ENCODE peak calls at places on chromosomes 7 and 10, in seven cellular contexts. R, O, B, Q, P, H and K are unnamed samples.

GRCh38 chr10:97333351-97333600 is 1.3 kb downstream of the FRAT2 start:
- DNase-seq in R (peak; percentile 42), O (no peak), B (no peak), Q (no peak), P (no peak), H (no peak), K (no peak)

GRCh38 chr10:72242675-72243074 is 26.6 kb upstream of the ASCC1 start:
- DNase-seq in R (no peak), O (peak; percentile 76), B (peak; percentile 49), Q (peak; percentile 73), P (no peak), H (no peak), K (no peak)

GRCh38 chr10:132536241-132536963 is 1.2 kb upstream of the INPP5A start:
- DNase-seq in R (no peak), O (peak; percentile 58), B (no peak), Q (no peak), P (no peak), H (no peak), K (no peak)

GRCh38 chr10:20598590-20598989 is 298.5 kb downstream of the NEBL start:
- DNase-seq in R (peak; percentile 17), O (peak; percentile 78), B (no peak), Q (peak; percentile 38), P (peak; percentile 17), H (no peak), K (peak; percentile 95)

GRCh38 chr10:121942749-121943148 is 14.9 kb upstream of the ATE1 start:
- DNase-seq in R (no peak), O (no peak), B (no peak), Q (peak; percentile 20), P (no peak), H (no peak), K (peak; percentile 91)

GRCh38 chr7:87474533-87475358 is 734 bp downstream of the ABCB4 start:
- DNase-seq in R (peak; percentile 19), O (no peak), B (peak; percentile 34), Q (no peak), P (peak; percentile 2), H (no peak), K (peak; percentile 28)

GRCh38 chr10:104351919-104352318 is 1.7 kb upstream of the CFAP58 start:
- DNase-seq in R (no peak), O (no peak), B (no peak), Q (no peak), P (no peak), H (peak; percentile 17), K (no peak)

GRCh38 chr7:134174797-134175261 is 47.7 kb downstream of the LRGUK start:
- DNase-seq in R (no peak), O (no peak), B (no peak), Q (peak; percentile 9), P (no peak), H (no peak), K (peak; percentile 87)

GRCh38 chr10:53063805-53064204 is 291.2 kb upstream of the MBL2 start:
- DNase-seq in R (no peak), O (no peak), B (no peak), Q (no peak), P (no peak), H (no peak), K (no peak)

GRCh38 chr7:72538856-72539255 is 126.7 kb upstream of the CALN1 start:
- DNase-seq in R (no peak), O (no peak), B (no peak), Q (no peak), P (no peak), H (no peak), K (no peak)

GRCh38 chr10:44829426-44829825 is 81.7 kb upstream of the TMEM72 start:
- DNase-seq in R (no peak), O (no peak), B (no peak), Q (no peak), P (no peak), H (no peak), K (no peak)

GRCh38 chr7:98329100-98329871 is 47.8 kb downstream of the BRI3 start:
- DNase-seq in R (no peak), O (no peak), B (no peak), Q (no peak), P (no peak), H (no peak), K (peak; percentile 76)

GRCh38 chr7:1567082-1567771 is 2.6 kb downstream of the PSMG3 start:
- DNase-seq in R (no peak), O (peak; percentile 16), B (peak; percentile 58), Q (peak; percentile 66), P (no peak), H (no peak), K (peak; percentile 72)

GRCh38 chr7:98079891-98080653 is 26.6 kb upstream of the LMTK2 start:
- DNase-seq in R (no peak), O (no peak), B (peak; percentile 17), Q (no peak), P (no peak), H (no peak), K (no peak)

GRCh38 chr10:17802350-17802749 is 6.8 kb upstream of the MRC1 start:
- DNase-seq in R (no peak), O (no peak), B (no peak), Q (no peak), P (no peak), H (no peak), K (no peak)

GRCh38 chr10:26962835-26963234 is 102.1 kb upstream of the ABI1 start:
- DNase-seq in R (no peak), O (no peak), B (no peak), Q (no peak), P (no peak), H (no peak), K (no peak)

GRCh38 chr10:132515811-132516726 is 21.5 kb upstream of the INPP5A start:
- DNase-seq in R (no peak), O (no peak), B (no peak), Q (no peak), P (no peak), H (no peak), K (no peak)

GRCh38 chr7:29812185-29812876 is 6.0 kb downstream of the WIPF3 start:
- DNase-seq in R (peak; percentile 21), O (no peak), B (no peak), Q (no peak), P (no peak), H (no peak), K (no peak)

GRCh38 chr10:76416642-76417041 is 985.2 kb downstream of the LRMDA start:
- DNase-seq in R (no peak), O (no peak), B (no peak), Q (no peak), P (no peak), H (no peak), K (no peak)

GRCh38 chr7:140041626-140042385 is 20.9 kb downstream of the PARP12 start:
- DNase-seq in R (no peak), O (no peak), B (no peak), Q (no peak), P (no peak), H (no peak), K (peak; percentile 55)

GRCh38 chr10:76177945-76178344 is 746.5 kb downstream of the LRMDA start:
- DNase-seq in R (no peak), O (no peak), B (no peak), Q (no peak), P (no peak), H (no peak), K (no peak)

GRCh38 chr10:17510242-17510908 is 56.0 kb upstream of the ST8SIA6 start:
- DNase-seq in R (no peak), O (no peak), B (no peak), Q (no peak), P (no peak), H (no peak), K (no peak)

GRCh38 chr10:27637601-27638000 is 108.0 kb downstream of the MKX start:
- DNase-seq in R (no peak), O (no peak), B (no peak), Q (no peak), P (no peak), H (no peak), K (no peak)

GRCh38 chr10:68156373-68157185 is 47.3 kb downstream of the MYPN start:
- DNase-seq in R (peak; percentile 48), O (no peak), B (peak; percentile 74), Q (peak; percentile 93), P (peak; percentile 76), H (peak; percentile 48), K (peak; percentile 76)

GRCh38 chr10:43204943-43205671 is 61.8 kb downstream of the RASGEF1A start:
- DNase-seq in R (peak; percentile 72), O (no peak), B (peak; percentile 64), Q (no peak), P (peak; percentile 34), H (no peak), K (peak; percentile 48)

GRCh38 chr10:73339436-73339835 is 19.2 kb downstream of the CFAP70 start:
- DNase-seq in R (no peak), O (no peak), B (peak; percentile 44), Q (no peak), P (peak; percentile 26), H (no peak), K (no peak)

GRCh38 chr7:134926396-134926795 is 59.9 kb upstream of the AGBL3 start:
- DNase-seq in R (no peak), O (no peak), B (no peak), Q (no peak), P (no peak), H (no peak), K (no peak)

GRCh38 chr7:96962221-96962620 is 43.1 kb upstream of the DLX6 start:
- DNase-seq in R (no peak), O (no peak), B (no peak), Q (peak; percentile 50), P (no peak), H (no peak), K (peak; percentile 4)

GRCh38 chr10:132955479-132955878 is 13.1 kb upstream of the CFAP46 start:
- DNase-seq in R (no peak), O (no peak), B (no peak), Q (no peak), P (no peak), H (no peak), K (no peak)

GRCh38 chr10:3260066-3260834 is 87.7 kb upstream of the PITRM1 start:
- DNase-seq in R (no peak), O (no peak), B (no peak), Q (no peak), P (no peak), H (no peak), K (no peak)

GRCh38 chr7:64768824-64769223 is 25.4 kb upstream of the ZNF138 start:
- DNase-seq in R (no peak), O (no peak), B (no peak), Q (no peak), P (no peak), H (no peak), K (no peak)

GRCh38 chr10:88810196-88810961 is 7.8 kb downstream of the LIPM start:
- DNase-seq in R (peak; percentile 58), O (no peak), B (peak; percentile 23), Q (peak; percentile 32), P (no peak), H (peak; percentile 48), K (peak; percentile 43)

GRCh38 chr10:1629326-1630036 is 107.8 kb downstream of the ADARB2 start:
- DNase-seq in R (no peak), O (no peak), B (no peak), Q (no peak), P (no peak), H (no peak), K (no peak)

GRCh38 chr7:1354661-1355567 is 104.4 kb downstream of the MICALL2 start:
- DNase-seq in R (no peak), O (peak; percentile 34), B (no peak), Q (no peak), P (no peak), H (no peak), K (no peak)

GRCh38 chr7:128879939-128880746 is 17.5 kb downstream of the ATP6V1F start:
- DNase-seq in R (peak; percentile 89), O (peak; percentile 76), B (peak; percentile 81), Q (no peak), P (peak; percentile 66), H (peak; percentile 26), K (peak; percentile 54)

GRCh38 chr10:119981826-119982225 is 89.3 kb downstream of the SEC23IP start:
- DNase-seq in R (no peak), O (no peak), B (no peak), Q (no peak), P (no peak), H (no peak), K (no peak)

GRCh38 chr10:27225642-27226257 is 14.8 kb downstream of the ACBD5 start:
- DNase-seq in R (no peak), O (no peak), B (no peak), Q (no peak), P (no peak), H (no peak), K (no peak)

GRCh38 chr10:117543245-117543998 is 876 bp downstream of the EMX2 start:
- DNase-seq in R (peak; percentile 54), O (peak; percentile 64), B (no peak), Q (no peak), P (no peak), H (no peak), K (peak; percentile 14)